ENCODE peak calls at places on chromosomes 3 and 15, in six cellular contexts. M, Q, S, I, F and J are unnamed samples.

GRCh38 chr3:18424862-18425640 is at the start of gene SATB1:
- DNase-seq in F (peak; percentile 45), M (no peak), Q (peak; percentile 89), S (peak; percentile 89), I (peak; percentile 49), J (no peak)

GRCh38 chr3:52277972-52278509 is 408 bp downstream of the WDR82 start:
- DNase-seq in Q (peak; percentile 78), S (no peak), I (peak; percentile 44), F (no peak), M (peak; percentile 33), J (no peak)

GRCh38 chr3:169404491-169404890 is 259.0 kb downstream of the MECOM start:
- DNase-seq in I (no peak), F (no peak), Q (no peak), M (no peak), S (no peak), J (no peak)

GRCh38 chr3:48776854-48777253 is 59.8 kb upstream of the IP6K2 start:
- DNase-seq in Q (no peak), S (no peak), F (no peak), M (no peak), I (no peak), J (no peak)

GRCh38 chr3:123521179-123521969 is 63.5 kb downstream of the HACD2 start:
- DNase-seq in F (no peak), M (no peak), S (no peak), I (peak; percentile 46), Q (no peak), J (no peak)

GRCh38 chr15:28017423-28017924 is 81.6 kb downstream of the OCA2 start:
- DNase-seq in M (no peak), I (no peak), F (no peak), S (no peak), Q (peak; percentile 46), J (no peak)

GRCh38 chr15:97849183-97849582 is 111.3 kb upstream of the ARRDC4 start:
- DNase-seq in F (no peak), I (no peak), S (no peak), Q (peak; percentile 5), M (no peak), J (no peak)

GRCh38 chr15:52080031-52080430 is 32.5 kb downstream of the BCL2L10 start:
- DNase-seq in M (no peak), S (no peak), Q (no peak), I (no peak), F (no peak), J (no peak)

GRCh38 chr3:171753665-171754408 is 56.4 kb downstream of the PLD1 start:
- DNase-seq in M (no peak), F (peak; percentile 46), Q (no peak), I (peak; percentile 83), S (no peak), J (peak; percentile 79)

GRCh38 chr15:78000089-78000926 is 77.2 kb downstream of the TBC1D2B start:
- DNase-seq in S (peak; percentile 67), Q (peak; percentile 89), I (peak; percentile 33), F (peak; percentile 25), M (peak; percentile 86), J (no peak)

GRCh38 chr3:46830801-46831200 is 32.4 kb downstream of the MYL3 start:
- DNase-seq in Q (no peak), I (no peak), S (no peak), M (no peak), F (no peak), J (no peak)

GRCh38 chr3:127388412-127388811 is 100.6 kb upstream of the PRR20G start:
- DNase-seq in M (no peak), I (no peak), F (no peak), S (peak; percentile 2), Q (no peak), J (no peak)

GRCh38 chr3:130543322-130543721 is 26.3 kb downstream of the COL6A6 start:
- DNase-seq in S (no peak), I (no peak), Q (no peak), F (no peak), M (no peak), J (no peak)

GRCh38 chr3:163476179-163476578 is 1602.1 kb downstream of the SI start:
- DNase-seq in I (no peak), M (no peak), F (no peak), Q (peak; percentile 4), S (no peak), J (no peak)

GRCh38 chr3:169305460-169305859 is 358.1 kb downstream of the MECOM start:
- DNase-seq in M (no peak), Q (no peak), I (no peak), S (no peak), F (no peak), J (no peak)

GRCh38 chr15:79938143-79938542 is 32.9 kb downstream of the BCL2A1 start:
- DNase-seq in F (no peak), M (no peak), S (no peak), I (no peak), Q (no peak), J (no peak)

GRCh38 chr15:74775132-74775562 is 6.7 kb upstream of the CSK start:
- DNase-seq in M (no peak), I (no peak), Q (no peak), F (no peak), S (no peak), J (no peak)

GRCh38 chr3:61181874-61182273 is 69.4 kb downstream of the FHIT start:
- DNase-seq in F (no peak), S (no peak), Q (peak; percentile 20), I (peak; percentile 1), M (peak; percentile 25), J (peak; percentile 46)

GRCh38 chr3:69353088-69353478 is 32.8 kb downstream of the FRMD4B start:
- DNase-seq in S (no peak), F (no peak), I (no peak), Q (no peak), M (no peak), J (no peak)

GRCh38 chr3:69354948-69355347 is 30.9 kb downstream of the FRMD4B start:
- DNase-seq in M (no peak), I (peak; percentile 5), Q (no peak), S (no peak), F (peak; percentile 36), J (no peak)

GRCh38 chr3:69357196-69357595 is 28.7 kb downstream of the FRMD4B start:
- DNase-seq in I (no peak), M (no peak), F (no peak), Q (no peak), S (no peak), J (no peak)

GRCh38 chr3:69353492-69353891 is 32.4 kb downstream of the FRMD4B start:
- DNase-seq in F (peak; percentile 19), M (no peak), Q (no peak), S (peak; percentile 33), I (no peak), J (no peak)

GRCh38 chr3:69352305-69353087 is 33.4 kb downstream of the FRMD4B start:
- DNase-seq in F (no peak), S (no peak), Q (no peak), I (no peak), M (no peak), J (no peak)
- H3K4me3 ChIP-seq in F (no peak overlapping the region), S (peak overlapping the region; percentile 59), Q (no peak overlapping the region), I (no peak overlapping the region), M (no peak overlapping the region), J (no peak overlapping the region)

DNA sequence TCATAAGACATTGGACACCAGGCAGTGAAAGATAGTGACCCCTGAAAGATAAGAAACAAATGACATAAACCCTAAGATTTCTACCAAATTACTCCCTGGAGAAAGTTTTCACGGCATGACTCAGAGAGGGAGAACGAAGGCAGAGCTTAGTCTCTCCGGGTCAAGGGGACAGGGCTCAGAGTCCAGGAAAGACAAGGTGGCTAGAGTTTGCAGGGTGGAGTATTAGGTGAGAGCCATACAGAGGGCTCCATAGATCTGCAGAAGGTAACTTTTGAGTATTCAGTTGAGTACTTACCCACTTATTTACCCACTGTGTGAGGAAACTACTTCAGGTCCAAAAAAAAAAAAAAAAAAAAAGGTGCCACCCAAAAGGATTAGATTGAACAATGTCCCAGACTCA is 143.2 kb downstream of the C3orf70 start:
- DNase-seq in I (no peak), M (no peak), F (no peak), Q (no peak), S (no peak), J (no peak)
- H3K4me3 ChIP-seq in I (no peak overlapping the region), M (no peak overlapping the region), F (no peak overlapping the region), Q (no peak overlapping the region), S (no peak overlapping the region), J (no peak overlapping the region)

DNA sequence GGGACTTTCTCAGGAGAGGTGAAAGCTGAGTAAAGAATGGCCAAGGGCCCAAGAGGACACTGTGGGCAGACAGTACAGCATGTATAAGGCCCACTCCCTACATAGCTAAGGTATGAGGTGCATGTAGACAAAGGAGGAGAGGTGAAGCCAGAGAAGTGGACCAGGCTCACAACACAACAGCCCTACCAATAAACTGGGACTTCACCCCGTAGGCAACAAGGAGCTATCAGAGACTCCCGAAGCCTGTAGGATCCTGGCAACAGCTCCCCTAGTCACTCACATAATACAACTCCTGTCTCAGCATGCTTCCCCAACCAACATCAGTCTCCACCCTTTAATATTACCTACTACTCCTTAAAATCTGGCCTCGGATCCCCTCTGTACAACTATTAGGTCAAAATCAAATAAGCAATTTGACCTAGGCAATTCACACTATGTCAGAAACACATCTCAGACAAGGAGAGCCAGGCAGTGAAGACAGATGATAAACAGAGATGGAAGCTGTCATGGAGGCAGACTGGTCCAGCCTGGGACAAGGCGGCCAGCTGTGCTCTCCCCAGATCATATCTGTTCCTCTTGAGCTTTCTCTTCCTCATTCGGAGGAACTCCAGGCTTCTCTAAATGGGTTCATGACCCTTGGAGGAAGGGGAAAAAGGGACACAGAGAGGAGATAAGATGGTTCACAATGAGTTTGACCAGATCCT is 1.4 kb downstream of the XXYLT1 start:
- DNase-seq in F (no peak), I (no peak), S (no peak), M (no peak), Q (no peak), J (no peak)
- H3K4me3 ChIP-seq in F (peak overlapping the region; percentile 96), I (peak overlapping the region; percentile 82), S (peak overlapping the region; percentile 90), M (peak overlapping the region; percentile 69), Q (peak overlapping the region; percentile 91), J (peak overlapping the region; percentile 78)

GRCh38 chr3:94071713-94072284 is 8.9 kb downstream of the NSUN3 start:
- DNase-seq in S (no peak), M (no peak), F (no peak), I (no peak), Q (no peak), J (no peak)
- H3K4me3 ChIP-seq in S (no peak overlapping the region), M (no peak overlapping the region), F (no peak overlapping the region), I (no peak overlapping the region), Q (no peak overlapping the region), J (no peak overlapping the region)